ENCODE peak calls at places on chromosomes 3 and 15, in six cellular contexts. S is HT1080, M is choroid plexus epithelial cell, I is left lung, Q is body of pancreas, H is LoVo. J is an unnamed sample.
A peak's percentile ranks its signal among the peaks of the same experiment; 100 is the strongest.

GRCh38 chr15:85749261-85750151 is 45.2 kb downstream of the KLHL25 start:
- DNase-seq in M (peak; percentile 37), S (no peak), Q (peak; percentile 17), H (no peak), I (peak; percentile 51), J (no peak)

GRCh38 chr3:98784042-98784441 is 20.9 kb downstream of the ST3GAL6 start:
- DNase-seq in S (no peak), I (no peak), Q (peak; percentile 52), H (no peak), M (peak; percentile 60), J (no peak)

GRCh38 chr3:21140785-21141184 is 610.2 kb downstream of the ZNF385D start:
- DNase-seq in H (no peak), M (no peak), Q (no peak), I (no peak), S (no peak), J (no peak)

GRCh38 chr3:71583569-71584215 is at the start of gene FOXP1:
- DNase-seq in H (peak; percentile 86), I (peak; percentile 92), M (peak; percentile 80), Q (peak; percentile 77), S (peak; percentile 58), J (no peak)

GRCh38 chr3:177199206-177199765 is 2.0 kb upstream of the TBL1XR1 start:
- DNase-seq in Q (no peak), I (no peak), H (no peak), M (no peak), S (no peak), J (no peak)

GRCh38 chr15:41284425-41285177 is 47.8 kb downstream of the OIP5 start:
- DNase-seq in H (peak; percentile 36), I (no peak), Q (peak; percentile 48), S (peak; percentile 6), M (peak; percentile 22), J (peak; percentile 7)

GRCh38 chr3:52299815-52300611 is 12.4 kb downstream of the GLYCTK start:
- DNase-seq in S (no peak), I (peak; percentile 75), Q (peak; percentile 80), M (peak; percentile 34), H (no peak), J (no peak)

GRCh38 chr15:92574566-92574965 is 81.0 kb downstream of the FAM174B start:
- DNase-seq in S (no peak), I (no peak), M (no peak), Q (no peak), H (no peak), J (no peak)

GRCh38 chr3:134065836-134066538 is 36.3 kb upstream of the SLCO2A1 start:
- DNase-seq in I (no peak), S (no peak), H (no peak), Q (no peak), M (no peak), J (no peak)